ENCODE peak calls at places on chromosome 1, in eight cellular contexts. One of them, this sample, is unnamed. For H3K36me3, the result is how much of the 10 kb centered on the place peaks cover.

GRCh38 chr1:185441608-185442007 is 124.6 kb upstream of the IVNS1ABP start:
- DNase-seq in brain microvascular endothelial cell: peak
- DNase-seq in HCT116: no peak
- DNase-seq in heart left ventricle: no peak
- DNase-seq in SJSA1: peak
- DNase-seq in stomach: no peak
- DNase-seq in fibroblast of lung: peak
- DNase-seq in adrenal gland: peak
- DNase-seq in this sample: peak

GRCh38 chr1:236514703-236515442 is 8.9 kb upstream of the LGALS8 start:
- DNase-seq in brain microvascular endothelial cell: no peak
- DNase-seq in HCT116: no peak
- DNase-seq in heart left ventricle: no peak
- DNase-seq in SJSA1: no peak
- DNase-seq in stomach: no peak
- DNase-seq in fibroblast of lung: no peak
- DNase-seq in adrenal gland: no peak
- DNase-seq in this sample: no peak

GRCh38 chr1:212482006-212482351 is 49.3 kb downstream of the NENF start:
- DNase-seq in brain microvascular endothelial cell: no peak
- DNase-seq in HCT116: no peak
- DNase-seq in heart left ventricle: no peak
- DNase-seq in SJSA1: no peak
- DNase-seq in stomach: no peak
- DNase-seq in fibroblast of lung: peak
- DNase-seq in adrenal gland: no peak
- DNase-seq in this sample: no peak

GRCh38 chr1:34479731-34480130 is 275.1 kb upstream of the GJB5 start:
- DNase-seq in brain microvascular endothelial cell: no peak
- DNase-seq in HCT116: no peak
- DNase-seq in heart left ventricle: no peak
- DNase-seq in SJSA1: no peak
- DNase-seq in stomach: no peak
- DNase-seq in fibroblast of lung: no peak
- DNase-seq in adrenal gland: no peak
- DNase-seq in this sample: no peak

GRCh38 chr1:59803458-59804038 is 11.2 kb upstream of the HOOK1 start:
- DNase-seq in brain microvascular endothelial cell: no peak
- DNase-seq in HCT116: no peak
- DNase-seq in heart left ventricle: no peak
- DNase-seq in SJSA1: no peak
- DNase-seq in stomach: no peak
- DNase-seq in fibroblast of lung: no peak
- DNase-seq in adrenal gland: no peak
- DNase-seq in this sample: no peak

GRCh38 chr1:41558761-41559171 is 74.3 kb upstream of the EDN2 start:
- DNase-seq in brain microvascular endothelial cell: no peak
- DNase-seq in HCT116: no peak
- DNase-seq in heart left ventricle: peak
- DNase-seq in SJSA1: no peak
- DNase-seq in stomach: peak
- DNase-seq in fibroblast of lung: no peak
- DNase-seq in adrenal gland: no peak
- DNase-seq in this sample: peak

GRCh38 chr1:211386931-211387330 is 60.3 kb downstream of the TRAF5 start:
- DNase-seq in brain microvascular endothelial cell: no peak
- DNase-seq in HCT116: no peak
- DNase-seq in heart left ventricle: no peak
- DNase-seq in SJSA1: no peak
- DNase-seq in stomach: no peak
- DNase-seq in fibroblast of lung: no peak
- DNase-seq in adrenal gland: no peak
- DNase-seq in this sample: no peak

GRCh38 chr1:232183802-232184201 is 446.1 kb downstream of the SIPA1L2 start:
- DNase-seq in brain microvascular endothelial cell: no peak
- DNase-seq in HCT116: no peak
- DNase-seq in heart left ventricle: no peak
- DNase-seq in SJSA1: no peak
- DNase-seq in stomach: no peak
- DNase-seq in fibroblast of lung: no peak
- DNase-seq in adrenal gland: no peak
- DNase-seq in this sample: no peak

GRCh38 chr1:157504646-157505045 is 47.7 kb downstream of the FCRL5 start:
- DNase-seq in brain microvascular endothelial cell: no peak
- DNase-seq in HCT116: no peak
- DNase-seq in heart left ventricle: no peak
- DNase-seq in SJSA1: no peak
- DNase-seq in stomach: no peak
- DNase-seq in fibroblast of lung: no peak
- DNase-seq in adrenal gland: no peak
- DNase-seq in this sample: no peak

GRCh38 chr1:160061376-160062100 is 8.4 kb downstream of the KCNJ10 start:
- DNase-seq in brain microvascular endothelial cell: no peak
- DNase-seq in HCT116: no peak
- DNase-seq in heart left ventricle: no peak
- DNase-seq in SJSA1: no peak
- DNase-seq in stomach: no peak
- DNase-seq in fibroblast of lung: no peak
- DNase-seq in adrenal gland: no peak
- DNase-seq in this sample: no peak

GRCh38 chr1:174877208-174877673 is 122.5 kb upstream of the CACYBP start:
- DNase-seq in brain microvascular endothelial cell: no peak
- DNase-seq in HCT116: no peak
- DNase-seq in heart left ventricle: no peak
- DNase-seq in SJSA1: no peak
- DNase-seq in stomach: peak
- DNase-seq in fibroblast of lung: no peak
- DNase-seq in adrenal gland: no peak
- DNase-seq in this sample: peak

GRCh38 chr1:110190282-110190929 is 19.7 kb upstream of the KCNC4 start:
- DNase-seq in brain microvascular endothelial cell: no peak
- DNase-seq in HCT116: no peak
- DNase-seq in heart left ventricle: peak
- DNase-seq in SJSA1: no peak
- DNase-seq in stomach: peak
- DNase-seq in fibroblast of lung: no peak
- DNase-seq in adrenal gland: peak
- DNase-seq in this sample: no peak

GRCh38 chr1:1019122-1019999 is 559 bp upstream of the AGRN start:
- DNase-seq in brain microvascular endothelial cell: no peak
- DNase-seq in HCT116: peak
- DNase-seq in heart left ventricle: peak
- DNase-seq in SJSA1: peak
- DNase-seq in stomach: peak
- DNase-seq in fibroblast of lung: peak
- DNase-seq in adrenal gland: peak
- DNase-seq in this sample: peak

GRCh38 chr1:96372881-96373280 is 348.7 kb upstream of the PTBP2 start:
- DNase-seq in brain microvascular endothelial cell: no peak
- DNase-seq in HCT116: no peak
- DNase-seq in heart left ventricle: no peak
- DNase-seq in SJSA1: no peak
- DNase-seq in stomach: no peak
- DNase-seq in fibroblast of lung: no peak
- DNase-seq in adrenal gland: no peak
- DNase-seq in this sample: no peak

GRCh38 chr1:228009828-228010775 is 3.3 kb downstream of the WNT3A start:
- DNase-seq in brain microvascular endothelial cell: no peak
- DNase-seq in HCT116: no peak
- DNase-seq in heart left ventricle: no peak
- DNase-seq in SJSA1: no peak
- DNase-seq in stomach: peak
- DNase-seq in fibroblast of lung: no peak
- DNase-seq in adrenal gland: no peak
- DNase-seq in this sample: no peak

GRCh38 chr1:93905734-93906133 is 3.5 kb downstream of the GCLM start:
- DNase-seq in brain microvascular endothelial cell: peak
- DNase-seq in HCT116: no peak
- DNase-seq in heart left ventricle: no peak
- DNase-seq in SJSA1: no peak
- DNase-seq in stomach: no peak
- DNase-seq in fibroblast of lung: peak
- DNase-seq in adrenal gland: no peak
- DNase-seq in this sample: no peak

GRCh38 chr1:160360227-160360695 is 6.6 kb upstream of the NHLH1 start:
- DNase-seq in brain microvascular endothelial cell: no peak
- DNase-seq in HCT116: no peak
- DNase-seq in heart left ventricle: no peak
- DNase-seq in SJSA1: peak
- DNase-seq in stomach: no peak
- DNase-seq in fibroblast of lung: no peak
- DNase-seq in adrenal gland: no peak
- DNase-seq in this sample: no peak

GRCh38 chr1:213131851-213132655 is 81.0 kb downstream of the RPS6KC1 start:
- DNase-seq in brain microvascular endothelial cell: no peak
- DNase-seq in HCT116: no peak
- DNase-seq in heart left ventricle: no peak
- DNase-seq in SJSA1: no peak
- DNase-seq in stomach: no peak
- DNase-seq in fibroblast of lung: peak
- DNase-seq in adrenal gland: no peak
- DNase-seq in this sample: no peak

GRCh38 chr1:220430059-220430458 is 97.9 kb upstream of the MARK1 start:
- DNase-seq in brain microvascular endothelial cell: no peak
- DNase-seq in HCT116: no peak
- DNase-seq in heart left ventricle: no peak
- DNase-seq in SJSA1: no peak
- DNase-seq in stomach: no peak
- DNase-seq in fibroblast of lung: no peak
- DNase-seq in adrenal gland: no peak
- DNase-seq in this sample: no peak

GRCh38 chr1:166738873-166739272 is 100.4 kb upstream of the POGK start:
- DNase-seq in brain microvascular endothelial cell: no peak
- DNase-seq in HCT116: no peak
- DNase-seq in heart left ventricle: no peak
- DNase-seq in SJSA1: no peak
- DNase-seq in stomach: no peak
- DNase-seq in fibroblast of lung: no peak
- DNase-seq in adrenal gland: no peak
- DNase-seq in this sample: no peak

GRCh38 chr1:211735208-211736170 is 60.1 kb upstream of the NEK2 start:
- DNase-seq in brain microvascular endothelial cell: peak
- DNase-seq in HCT116: peak
- DNase-seq in heart left ventricle: no peak
- DNase-seq in SJSA1: peak
- DNase-seq in stomach: no peak
- DNase-seq in fibroblast of lung: peak
- DNase-seq in adrenal gland: peak
- DNase-seq in this sample: peak

GRCh38 chr1:196423612-196424011 is 184.6 kb downstream of the KCNT2 start:
- DNase-seq in brain microvascular endothelial cell: no peak
- DNase-seq in HCT116: no peak
- DNase-seq in heart left ventricle: no peak
- DNase-seq in SJSA1: no peak
- DNase-seq in stomach: no peak
- DNase-seq in fibroblast of lung: peak
- DNase-seq in adrenal gland: no peak
- DNase-seq in this sample: no peak

DNA sequence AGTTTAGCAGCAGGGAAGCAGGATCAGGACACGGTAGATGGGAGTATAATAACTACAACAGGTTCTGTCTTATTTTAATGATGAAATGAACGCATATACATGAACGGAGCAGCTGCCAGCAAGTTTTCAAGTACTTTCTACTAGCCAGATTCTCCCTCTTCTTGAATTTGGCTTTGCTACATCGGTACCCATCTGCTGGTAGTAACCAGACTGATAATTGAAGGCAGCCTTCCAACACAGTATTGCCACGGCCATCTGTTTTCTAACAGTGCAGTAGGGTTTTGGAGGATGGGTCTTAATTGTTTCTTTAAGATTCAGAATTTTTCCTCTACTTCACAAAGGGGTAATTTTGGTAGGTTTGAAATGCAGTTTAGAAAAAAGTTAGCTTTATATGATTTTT is 33.4 kb downstream of the CENPF start:
- DNase-seq in brain microvascular endothelial cell: no peak
- DNase-seq in HCT116: no peak
- DNase-seq in heart left ventricle: no peak
- DNase-seq in SJSA1: no peak
- DNase-seq in stomach: no peak
- DNase-seq in fibroblast of lung: no peak
- DNase-seq in adrenal gland: no peak
- DNase-seq in this sample: no peak
- H3K36me3 ChIP-seq in brain microvascular endothelial cell: under half
- H3K36me3 ChIP-seq in HCT116: half or more
- H3K36me3 ChIP-seq in heart left ventricle: under half
- H3K36me3 ChIP-seq in SJSA1: half or more
- H3K36me3 ChIP-seq in stomach: under half
- H3K36me3 ChIP-seq in fibroblast of lung: under half
- H3K36me3 ChIP-seq in adrenal gland: under half
- H3K36me3 ChIP-seq in this sample: half or more

GRCh38 chr1:111225717-111226400 is 1.7 kb upstream of the CHI3L2 start:
- DNase-seq in brain microvascular endothelial cell: no peak
- DNase-seq in HCT116: no peak
- DNase-seq in heart left ventricle: no peak
- DNase-seq in SJSA1: no peak
- DNase-seq in stomach: no peak
- DNase-seq in fibroblast of lung: no peak
- DNase-seq in adrenal gland: no peak
- DNase-seq in this sample: no peak
- H3K4me3 ChIP-seq in brain microvascular endothelial cell: no peak
- H3K4me3 ChIP-seq in HCT116: no peak
- H3K4me3 ChIP-seq in heart left ventricle: no peak
- H3K4me3 ChIP-seq in SJSA1: no peak
- H3K4me3 ChIP-seq in stomach: no peak
- H3K4me3 ChIP-seq in fibroblast of lung: no peak
- H3K4me3 ChIP-seq in adrenal gland: no peak
- H3K4me3 ChIP-seq in this sample: no peak

GRCh38 chr1:230099435-230099834 is 32.4 kb downstream of the GALNT2 start:
- DNase-seq in brain microvascular endothelial cell: no peak
- DNase-seq in HCT116: no peak
- DNase-seq in heart left ventricle: no peak
- DNase-seq in SJSA1: no peak
- DNase-seq in stomach: no peak
- DNase-seq in fibroblast of lung: no peak
- DNase-seq in adrenal gland: no peak
- DNase-seq in this sample: no peak
- H3K36me3 ChIP-seq in brain microvascular endothelial cell: under half
- H3K36me3 ChIP-seq in HCT116: under half
- H3K36me3 ChIP-seq in heart left ventricle: under half
- H3K36me3 ChIP-seq in SJSA1: under half
- H3K36me3 ChIP-seq in stomach: under half
- H3K36me3 ChIP-seq in fibroblast of lung: under half
- H3K36me3 ChIP-seq in adrenal gland: under half
- H3K36me3 ChIP-seq in this sample: under half

DNA sequence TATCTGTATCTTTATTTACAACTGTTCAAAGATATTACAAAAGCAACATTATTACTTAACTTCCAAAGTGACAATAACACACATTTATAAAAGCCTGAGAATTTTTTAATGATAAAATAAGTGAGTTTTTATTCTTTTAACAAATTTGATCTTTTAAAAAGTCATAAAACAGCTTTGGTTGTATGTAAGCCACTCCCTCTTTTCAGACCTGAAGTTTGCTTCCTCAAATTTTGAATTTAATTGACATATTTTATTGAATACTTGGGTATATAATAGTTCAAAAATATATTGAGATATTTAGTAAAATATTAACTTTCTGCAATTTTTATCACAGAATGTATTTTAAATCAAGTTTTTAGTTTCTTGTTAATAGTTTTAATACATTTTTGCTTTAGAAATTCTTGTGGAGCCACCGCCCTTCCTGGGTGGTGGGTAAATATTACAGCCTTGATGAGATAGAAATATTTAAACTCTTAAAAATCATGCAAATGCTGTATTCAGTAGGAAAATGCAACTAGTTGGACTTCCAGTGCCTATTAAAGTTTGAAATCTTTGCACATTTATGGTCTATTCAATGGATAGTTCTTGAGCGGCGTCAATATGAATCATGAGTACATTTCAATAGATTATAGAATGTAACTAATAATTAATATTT is 868 bp downstream of the PTPRC start:
- DNase-seq in brain microvascular endothelial cell: no peak
- DNase-seq in HCT116: no peak
- DNase-seq in heart left ventricle: no peak
- DNase-seq in SJSA1: no peak
- DNase-seq in stomach: no peak
- DNase-seq in fibroblast of lung: no peak
- DNase-seq in adrenal gland: no peak
- DNase-seq in this sample: no peak
- H3K4me3 ChIP-seq in brain microvascular endothelial cell: no peak
- H3K4me3 ChIP-seq in HCT116: no peak
- H3K4me3 ChIP-seq in heart left ventricle: no peak
- H3K4me3 ChIP-seq in SJSA1: no peak
- H3K4me3 ChIP-seq in stomach: peak
- H3K4me3 ChIP-seq in fibroblast of lung: no peak
- H3K4me3 ChIP-seq in adrenal gland: no peak
- H3K4me3 ChIP-seq in this sample: no peak

This sample was measured in SJCRH30.